ENCODE peak calls at places on chromosomes 1 and 21, in six cellular contexts. A is natural killer cell treated with Interleukin-12 subunit alpha and Interleukin-12 subunit beta and Interleukin-15 and Interleukin-18, amount 100 ng/mL, for 72 hours; N is OCI-LY7; E is mucosa of descending colon; G is Calu3; Q is NCI-H774. P is an unnamed sample.
A peak's percentile ranks its signal among the peaks of the same experiment; 100 is the strongest.

GRCh38 chr1:175217674-175218073 is 25.1 kb upstream of the KIAA0040 start:
- DNase-seq in A (no peak), N (peak; percentile 68), E (no peak), G (no peak), Q (no peak), P (no peak)

GRCh38 chr1:84975035-84975434 is 21.9 kb downstream of the MCOLN2 start:
- DNase-seq in A (no peak), N (peak; percentile 49), E (no peak), G (no peak), Q (no peak), P (no peak)

GRCh38 chr1:46171872-46172271 is 3.0 kb upstream of the TSPAN1 start:
- DNase-seq in A (no peak), N (peak; percentile 28), E (peak; percentile 77), G (peak; percentile 90), Q (no peak), P (peak; percentile 82)

GRCh38 chr1:61828814-61829213 is 86.5 kb downstream of the PATJ start:
- DNase-seq in A (no peak), N (no peak), E (no peak), G (no peak), Q (no peak), P (no peak)

GRCh38 chr1:180691322-180691721 is 59.5 kb downstream of the XPR1 start:
- DNase-seq in A (no peak), N (no peak), E (no peak), G (no peak), Q (no peak), P (no peak)

GRCh38 chr1:185559684-185560310 is 174.4 kb upstream of the HMCN1 start:
- DNase-seq in A (peak; percentile 83), N (peak; percentile 2), E (peak; percentile 60), G (peak; percentile 56), Q (peak; percentile 11), P (peak; percentile 48)

GRCh38 chr1:2025491-2025981 is 6.4 kb downstream of the GABRD start:
- DNase-seq in A (no peak), N (no peak), E (peak; percentile 52), G (no peak), Q (no peak), P (no peak)

GRCh38 chr21:43944181-43944633 is 67.9 kb upstream of the TRAPPC10 start:
- DNase-seq in A (no peak), N (no peak), E (peak; percentile 27), G (no peak), Q (no peak), P (no peak)

GRCh38 chr1:85313888-85314696 is 37.7 kb upstream of the BCL10 start:
- DNase-seq in A (no peak), N (no peak), E (no peak), G (no peak), Q (no peak), P (no peak)

P was measured in mucosa of gallbladder.